ENCODE peak calls at places on chromosomes 4 and X, in eight cellular contexts. H is suprapubic skin; Z is hepatocyte; T is SK-N-SH; Y is aorta; A is CD8-positive, alpha-beta memory T cell; B is heart left ventricle; S is Panc1. M is an unnamed sample.

GRCh38 chrX:46611658-46612362 is 38.2 kb downstream of the CHST7 start:
- DNase-seq in H (no peak), Z (no peak), T (no peak), Y (no peak), A (peak; percentile 71), B (no peak), S (no peak), M (no peak)

GRCh38 chr4:81965911-81966310 is 407.9 kb downstream of the HNRNPD start:
- DNase-seq in H (no peak), Z (no peak), T (no peak), Y (no peak), A (no peak), B (no peak), S (no peak), M (no peak)

GRCh38 chr4:77007358-77008230 is 58.0 kb downstream of the SEPTIN11 start:
- DNase-seq in H (no peak), Z (no peak), T (no peak), Y (peak; percentile 67), A (peak; percentile 36), B (peak; percentile 45), S (no peak), M (peak; percentile 79)

GRCh38 chr4:5890063-5890727 is 2.7 kb downstream of the CRMP1 start:
- DNase-seq in H (no peak), Z (peak; percentile 65), T (peak; percentile 89), Y (no peak), A (no peak), B (no peak), S (no peak), M (peak; percentile 11)

GRCh38 chr4:139279723-139280620 is at the start of gene MGARP:
- DNase-seq in H (no peak), Z (peak; percentile 28), T (peak; percentile 66), Y (peak; percentile 58), A (peak; percentile 11), B (no peak), S (no peak), M (peak; percentile 28)

GRCh38 chr4:76749361-76749760 is 148.6 kb downstream of the SOWAHB start:
- DNase-seq in H (no peak), Z (no peak), T (no peak), Y (no peak), A (no peak), B (no peak), S (no peak), M (no peak)

GRCh38 chr4:88937081-88937480 is 119.9 kb downstream of the FAM13A start:
- DNase-seq in H (no peak), Z (no peak), T (no peak), Y (no peak), A (no peak), B (no peak), S (no peak), M (peak; percentile 78)

GRCh38 chr4:47122592-47123291 is 91.4 kb downstream of the GABRB1 start:
- DNase-seq in H (no peak), Z (peak; percentile 80), T (peak; percentile 45), Y (peak; percentile 47), A (peak; percentile 17), B (peak; percentile 44), S (peak; percentile 76), M (peak; percentile 70)

GRCh38 chr4:48271048-48271452 is 1.4 kb upstream of the TEC start:
- DNase-seq in H (no peak), Z (no peak), T (no peak), Y (no peak), A (no peak), B (no peak), S (no peak), M (no peak)

GRCh38 chr4:152668338-152668964 is 11.3 kb downstream of the TMEM154 start:
- DNase-seq in H (no peak), Z (no peak), T (no peak), Y (no peak), A (no peak), B (no peak), S (no peak), M (no peak)

GRCh38 chr4:128371004-128371777 is 83.6 kb upstream of the PGRMC2 start:
- DNase-seq in H (no peak), Z (no peak), T (no peak), Y (no peak), A (no peak), B (no peak), S (no peak), M (peak; percentile 44)

GRCh38 chrX:38099688-38100087 is 93.3 kb downstream of the SYTL5 start:
- DNase-seq in H (no peak), Z (no peak), T (no peak), Y (no peak), A (no peak), B (no peak), S (no peak), M (no peak)

DNA sequence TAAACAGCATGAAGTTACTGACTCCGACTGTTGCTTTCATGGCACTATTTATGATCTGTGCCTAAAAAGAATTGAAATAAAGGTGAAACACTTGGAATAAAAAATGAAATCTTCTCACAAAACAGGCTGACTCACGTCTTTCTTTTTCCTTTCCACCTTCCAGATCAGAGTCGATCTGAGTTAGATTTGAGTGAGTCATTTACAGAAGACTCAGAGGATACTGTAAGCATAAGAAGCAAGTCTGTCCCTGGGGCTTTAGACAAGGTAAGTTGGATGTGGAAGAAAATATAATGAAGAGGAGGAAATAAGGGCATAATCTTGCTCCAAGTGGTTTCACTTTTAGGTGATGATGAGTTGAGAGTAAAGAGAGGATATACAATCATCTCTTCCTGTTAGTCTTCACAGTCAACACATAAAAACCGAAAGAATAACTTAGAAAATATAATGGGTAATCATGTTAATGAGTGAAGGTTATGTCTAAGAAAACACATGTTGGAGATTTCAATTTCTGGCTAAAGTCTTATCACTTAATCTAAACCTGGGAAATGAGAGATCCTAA is 89.7 kb downstream of the SYTL5 start:
- DNase-seq in H (no peak), Z (no peak), T (no peak), Y (no peak), A (no peak), B (no peak), S (no peak), M (peak; percentile 66)
- H3K4me1 ChIP-seq in H (no peaks in the 10 kb centered on the region), Z (no peaks in the 10 kb centered on the region), T (no peaks in the 10 kb centered on the region), Y (no peaks in the 10 kb centered on the region), A (no peaks in the 10 kb centered on the region), B (no peaks in the 10 kb centered on the region), S (no peaks in the 10 kb centered on the region), M (no peaks in the 10 kb centered on the region)

GRCh38 chrX:1581132-1581531 is 10.3 kb upstream of the AKAP17A start:
- DNase-seq in H (no peak), Z (no peak), T (peak; percentile 61), Y (no peak), A (peak; percentile 59), B (no peak), S (peak; percentile 35), M (no peak)
- H3K4me1 ChIP-seq in H (no peaks in the 10 kb centered on the region), Z (no peaks in the 10 kb centered on the region), T (no peaks in the 10 kb centered on the region), Y (no peaks in the 10 kb centered on the region), A (peaks cover 50% of the 10 kb centered on the region), B (no peaks in the 10 kb centered on the region), S (no peaks in the 10 kb centered on the region), M (no peaks in the 10 kb centered on the region)

DNA sequence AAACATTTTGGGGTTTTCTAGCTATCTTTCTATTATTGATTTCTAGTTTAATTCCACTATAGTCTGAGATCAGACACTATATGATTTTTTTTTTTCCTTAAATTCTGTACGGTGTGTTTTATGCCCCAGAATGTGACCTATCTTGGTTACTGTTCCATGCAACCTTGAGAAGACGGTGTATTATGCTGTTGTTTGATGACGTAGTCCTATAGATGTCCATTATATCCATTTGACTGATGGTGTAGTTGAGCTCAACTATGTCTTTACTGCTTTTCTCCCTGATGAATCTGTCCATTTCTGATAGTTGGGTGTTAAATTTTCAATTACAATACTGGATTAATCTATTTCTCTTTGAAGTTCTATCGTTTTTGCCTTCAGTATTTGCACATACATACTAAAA is 212.5 kb downstream of the NDST4 start:
- DNase-seq in H (no peak), Z (no peak), T (no peak), Y (no peak), A (no peak), B (no peak), S (no peak), M (no peak)
- H3K4me1 ChIP-seq in H (no peaks in the 10 kb centered on the region), Z (no peaks in the 10 kb centered on the region), T (no peaks in the 10 kb centered on the region), Y (no peaks in the 10 kb centered on the region), A (no peaks in the 10 kb centered on the region), B (no peaks in the 10 kb centered on the region), S (no peaks in the 10 kb centered on the region), M (no peaks in the 10 kb centered on the region)

DNA sequence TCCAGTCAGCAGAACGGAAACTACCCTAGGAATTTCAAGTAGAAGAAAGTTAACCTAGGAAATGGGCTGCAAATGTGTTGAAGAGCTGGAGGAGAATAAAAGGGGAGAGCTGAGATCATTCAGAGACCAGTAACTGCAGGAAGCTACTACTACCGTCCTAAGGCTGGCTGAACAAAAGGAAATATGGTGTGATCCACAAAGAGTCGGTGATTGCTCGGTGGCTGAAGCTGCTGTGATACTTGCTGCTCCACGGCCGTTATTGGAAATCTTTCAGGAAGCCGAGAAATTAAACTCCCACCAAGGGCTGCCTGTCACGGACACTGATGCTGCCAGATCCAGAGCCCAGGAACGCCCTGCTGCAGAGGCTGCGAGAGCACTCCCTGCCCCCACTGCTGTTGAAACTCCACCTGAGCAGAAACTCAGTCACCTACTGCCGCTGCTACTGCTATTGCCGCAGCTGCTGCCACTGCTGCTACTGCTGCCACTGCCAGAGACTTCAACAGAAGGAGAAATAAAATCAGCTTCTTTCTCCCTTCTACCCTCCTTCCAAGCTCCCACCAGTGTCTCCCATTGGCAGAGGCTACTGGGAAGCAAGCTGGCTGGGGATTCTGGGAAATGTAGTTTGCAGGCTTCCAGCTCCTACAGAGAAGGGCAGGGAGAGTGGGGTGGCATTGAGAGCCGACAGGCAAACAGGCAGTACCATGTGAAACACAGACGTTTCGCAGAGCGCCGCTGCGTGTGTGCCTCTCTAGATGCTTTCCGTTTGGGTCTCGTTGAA is 125.9 kb upstream of the ENPP6 start:
- DNase-seq in H (peak; percentile 80), Z (peak; percentile 84), T (peak; percentile 85), Y (peak; percentile 83), A (peak; percentile 32), B (peak; percentile 85), S (peak; percentile 48), M (peak; percentile 81)
- H3K4me1 ChIP-seq in H (peaks cover 50% of the 10 kb centered on the region), Z (peaks cover 34% of the 10 kb centered on the region), T (peaks cover 15% of the 10 kb centered on the region), Y (no peaks in the 10 kb centered on the region), A (no peaks in the 10 kb centered on the region), B (peaks cover 57% of the 10 kb centered on the region), S (peaks cover 4% of the 10 kb centered on the region), M (peaks cover 5% of the 10 kb centered on the region)

DNA sequence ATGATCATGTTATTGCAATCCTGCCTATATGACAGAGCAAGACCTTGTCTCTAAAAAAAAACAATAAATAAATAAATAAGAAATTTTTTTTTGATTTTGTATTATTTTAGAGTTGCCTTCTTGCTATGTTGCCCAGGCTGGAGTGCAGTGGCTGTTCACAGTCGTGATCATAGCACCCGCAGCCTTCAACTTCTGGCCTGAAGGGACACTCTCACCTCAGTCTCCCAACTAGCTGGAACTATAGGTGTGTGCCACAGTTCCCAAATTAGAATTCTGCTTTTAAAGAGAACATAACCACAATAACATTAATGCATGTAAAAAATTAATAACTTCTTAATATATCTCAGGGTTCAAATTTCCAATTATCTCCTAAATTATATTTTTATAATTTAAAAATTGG is 7.8 kb downstream of the YIPF6 start:
- DNase-seq in H (no peak), Z (no peak), T (no peak), Y (no peak), A (no peak), B (no peak), S (no peak), M (no peak)
- H3K4me1 ChIP-seq in H (no peaks in the 10 kb centered on the region), Z (no peaks in the 10 kb centered on the region), T (no peaks in the 10 kb centered on the region), Y (no peaks in the 10 kb centered on the region), A (peaks cover 9% of the 10 kb centered on the region), B (peaks cover 29% of the 10 kb centered on the region), S (no peaks in the 10 kb centered on the region), M (no peaks in the 10 kb centered on the region)

GRCh38 chr4:8041868-8042267 is 102.2 kb upstream of the AFAP1 start:
- DNase-seq in H (no peak), Z (no peak), T (no peak), Y (no peak), A (no peak), B (peak; percentile 4), S (no peak), M (no peak)
- H3K4me1 ChIP-seq in H (no peaks in the 10 kb centered on the region), Z (no peaks in the 10 kb centered on the region), T (no peaks in the 10 kb centered on the region), Y (no peaks in the 10 kb centered on the region), A (no peaks in the 10 kb centered on the region), B (no peaks in the 10 kb centered on the region), S (no peaks in the 10 kb centered on the region), M (no peaks in the 10 kb centered on the region)